ENCODE peak calls at places on chromosomes 4 and X, in ten cellular contexts. F, G, Q, E, S, T, N, M, B and A are unnamed samples.

GRCh38 chr4:38190717-38191178 is 230.6 kb downstream of the PTTG2 start:
- DNase-seq in F (no peak), G (no peak), Q (peak), E (no peak), S (no peak), T (no peak), N (peak), M (peak), B (no peak), A (no peak)

GRCh38 chrX:33211356-33212254 is at the start of gene DMD:
- DNase-seq in F (no peak), G (peak), Q (peak), E (peak), S (no peak), T (no peak), N (peak), M (peak), B (no peak), A (peak)

GRCh38 chr4:181863846-181864245 is 379.4 kb upstream of the TENM3 start:
- DNase-seq in F (no peak), G (no peak), Q (no peak), E (no peak), S (no peak), T (no peak), N (peak), M (no peak), B (no peak), A (no peak)

GRCh38 chr4:88283661-88284377 is 542 bp downstream of the PPM1K start:
- DNase-seq in F (peak), G (peak), Q (peak), E (no peak), S (peak), T (peak), N (peak), M (peak), B (peak), A (peak)

GRCh38 chr4:3676907-3677495 is 89.2 kb upstream of the ADRA2C start:
- DNase-seq in F (no peak), G (no peak), Q (no peak), E (no peak), S (no peak), T (no peak), N (no peak), M (no peak), B (no peak), A (no peak)

GRCh38 chr4:1105067-1105466 is 8.3 kb downstream of the RNF212 start:
- DNase-seq in F (no peak), G (no peak), Q (no peak), E (no peak), S (no peak), T (no peak), N (no peak), M (no peak), B (no peak), A (no peak)

GRCh38 chrX:18961686-18962085 is 22.2 kb downstream of the PHKA2 start:
- DNase-seq in F (no peak), G (no peak), Q (no peak), E (no peak), S (no peak), T (no peak), N (peak), M (no peak), B (no peak), A (no peak)

GRCh38 chrX:20056704-20057103 is 60.0 kb downstream of the MAP7D2 start:
- DNase-seq in F (no peak), G (no peak), Q (no peak), E (no peak), S (no peak), T (no peak), N (no peak), M (peak), B (no peak), A (no peak)

GRCh38 chrX:17072726-17073125 is 126.3 kb downstream of the REPS2 start:
- DNase-seq in F (no peak), G (no peak), Q (no peak), E (no peak), S (no peak), T (no peak), N (no peak), M (no peak), B (no peak), A (no peak)

GRCh38 chr4:81982846-81983540 is 390.8 kb downstream of the HNRNPD start:
- DNase-seq in F (no peak), G (no peak), Q (no peak), E (no peak), S (no peak), T (no peak), N (no peak), M (no peak), B (no peak), A (no peak)

GRCh38 chr4:56990109-56990508 is 11.4 kb downstream of the POLR2B start:
- DNase-seq in F (no peak), G (no peak), Q (no peak), E (no peak), S (no peak), T (no peak), N (peak), M (no peak), B (no peak), A (no peak)

GRCh38 chr4:158013858-158014257 is 159.0 kb downstream of the GASK1B start:
- DNase-seq in F (no peak), G (no peak), Q (no peak), E (no peak), S (no peak), T (no peak), N (peak), M (no peak), B (no peak), A (no peak)

GRCh38 chrX:135516376-135516775 is 4.1 kb upstream of the INTS6L start:
- DNase-seq in F (no peak), G (no peak), Q (no peak), E (no peak), S (no peak), T (no peak), N (no peak), M (peak), B (no peak), A (no peak)

GRCh38 chr4:5489260-5489659 is 219.1 kb downstream of the EVC2 start:
- DNase-seq in F (no peak), G (no peak), Q (no peak), E (no peak), S (no peak), T (no peak), N (no peak), M (no peak), B (no peak), A (no peak)

GRCh38 chr4:142579483-142579882 is 266.6 kb downstream of the INPP4B start:
- DNase-seq in F (no peak), G (no peak), Q (no peak), E (no peak), S (no peak), T (no peak), N (no peak), M (peak), B (no peak), A (no peak)

GRCh38 chr4:133403913-133404312 is 254.8 kb downstream of the PCDH10 start:
- DNase-seq in F (no peak), G (no peak), Q (no peak), E (no peak), S (no peak), T (no peak), N (no peak), M (no peak), B (no peak), A (no peak)

GRCh38 chrX:138026211-138026610 is 460.3 kb downstream of the ZIC3 start:
- DNase-seq in F (no peak), G (no peak), Q (no peak), E (no peak), S (no peak), T (no peak), N (no peak), M (no peak), B (no peak), A (no peak)

DNA sequence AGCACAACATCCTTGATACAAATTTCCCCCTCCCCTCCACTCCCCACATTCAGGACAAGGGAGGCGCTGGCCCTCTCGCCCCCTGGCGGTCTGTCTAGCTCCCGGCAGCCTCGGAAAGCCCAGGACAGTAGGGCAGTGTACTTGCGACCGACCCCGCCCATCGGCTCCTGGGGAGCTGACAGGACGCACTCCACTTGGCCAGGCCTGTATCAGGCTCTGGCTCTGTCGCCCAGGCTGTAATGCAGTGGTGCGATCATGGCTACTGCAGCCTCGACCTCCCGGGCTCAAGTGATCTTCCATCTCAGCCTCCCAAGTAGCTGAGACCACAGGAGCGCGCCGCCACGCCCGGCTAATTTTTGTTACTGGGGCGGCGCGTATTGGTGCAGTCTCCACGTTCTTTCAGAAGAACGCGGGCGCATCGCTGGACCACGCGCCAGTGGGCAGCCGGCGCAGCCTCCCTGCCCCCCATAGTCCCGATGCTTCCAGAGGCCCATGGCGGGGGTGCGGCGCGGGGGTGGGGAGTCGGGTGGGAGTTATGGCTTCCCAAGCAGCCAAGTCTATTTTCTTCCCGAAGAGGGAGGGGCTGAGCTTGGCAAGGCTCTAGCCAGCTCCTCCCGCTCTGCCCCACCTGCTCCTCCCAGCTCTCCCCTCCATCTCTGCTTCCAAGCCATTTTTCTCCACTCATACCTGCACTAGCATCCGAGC is 7.8 kb upstream of the AKAP14 start:
- DNase-seq in F (peak), G (peak), Q (peak), E (no peak), S (peak), T (peak), N (peak), M (peak), B (peak), A (no peak)
- TF ChIP-seq CTCF in F (peak), G (peak), Q (peak), E (peak), S (peak), T (peak), N (peak), M (peak), B (peak), A (peak)

DNA sequence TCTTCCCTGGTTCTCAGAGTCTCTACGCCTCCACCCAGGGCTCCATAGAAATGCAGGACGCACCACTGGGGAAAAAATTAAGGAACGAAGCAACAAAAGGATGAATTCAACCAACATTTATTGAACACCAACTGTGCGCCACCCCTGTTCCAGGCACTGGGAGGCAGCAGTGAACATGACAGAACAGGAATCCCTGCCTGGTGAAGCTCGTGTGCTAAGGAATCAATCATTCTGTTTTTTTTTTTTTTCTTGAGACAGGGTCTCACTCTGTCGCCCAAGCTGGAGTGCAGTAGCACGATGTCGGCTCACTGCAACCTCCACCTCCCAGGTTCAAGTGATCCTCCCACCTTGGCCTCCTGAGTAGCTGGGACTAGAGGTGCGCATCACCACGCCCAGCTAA is 1.9 kb upstream of the FTSJ1 start:
- DNase-seq in F (no peak), G (no peak), Q (no peak), E (no peak), S (no peak), T (no peak), N (no peak), M (peak), B (no peak), A (no peak)
- TF ChIP-seq CTCF in F (no peak), G (no peak), Q (no peak), E (peak), S (no peak), T (peak), N (peak), M (peak), B (no peak), A (no peak)

GRCh38 chr4:183447646-183448045 is 3.2 kb downstream of the CDKN2AIP start:
- DNase-seq in F (no peak), G (no peak), Q (no peak), E (no peak), S (no peak), T (no peak), N (no peak), M (no peak), B (no peak), A (no peak)

GRCh38 chr4:183441276-183441675 is 3.2 kb upstream of the CDKN2AIP start:
- DNase-seq in F (no peak), G (no peak), Q (no peak), E (no peak), S (no peak), T (no peak), N (no peak), M (no peak), B (no peak), A (no peak)

GRCh38 chr4:183444953-183445543 is 612 bp downstream of the CDKN2AIP start:
- DNase-seq in F (no peak), G (peak), Q (peak), E (no peak), S (peak), T (no peak), N (peak), M (no peak), B (no peak), A (no peak)

GRCh38 chr4:183443609-183444148 is 757 bp upstream of the CDKN2AIP start:
- DNase-seq in F (no peak), G (no peak), Q (no peak), E (peak), S (peak), T (no peak), N (peak), M (no peak), B (peak), A (peak)

DNA sequence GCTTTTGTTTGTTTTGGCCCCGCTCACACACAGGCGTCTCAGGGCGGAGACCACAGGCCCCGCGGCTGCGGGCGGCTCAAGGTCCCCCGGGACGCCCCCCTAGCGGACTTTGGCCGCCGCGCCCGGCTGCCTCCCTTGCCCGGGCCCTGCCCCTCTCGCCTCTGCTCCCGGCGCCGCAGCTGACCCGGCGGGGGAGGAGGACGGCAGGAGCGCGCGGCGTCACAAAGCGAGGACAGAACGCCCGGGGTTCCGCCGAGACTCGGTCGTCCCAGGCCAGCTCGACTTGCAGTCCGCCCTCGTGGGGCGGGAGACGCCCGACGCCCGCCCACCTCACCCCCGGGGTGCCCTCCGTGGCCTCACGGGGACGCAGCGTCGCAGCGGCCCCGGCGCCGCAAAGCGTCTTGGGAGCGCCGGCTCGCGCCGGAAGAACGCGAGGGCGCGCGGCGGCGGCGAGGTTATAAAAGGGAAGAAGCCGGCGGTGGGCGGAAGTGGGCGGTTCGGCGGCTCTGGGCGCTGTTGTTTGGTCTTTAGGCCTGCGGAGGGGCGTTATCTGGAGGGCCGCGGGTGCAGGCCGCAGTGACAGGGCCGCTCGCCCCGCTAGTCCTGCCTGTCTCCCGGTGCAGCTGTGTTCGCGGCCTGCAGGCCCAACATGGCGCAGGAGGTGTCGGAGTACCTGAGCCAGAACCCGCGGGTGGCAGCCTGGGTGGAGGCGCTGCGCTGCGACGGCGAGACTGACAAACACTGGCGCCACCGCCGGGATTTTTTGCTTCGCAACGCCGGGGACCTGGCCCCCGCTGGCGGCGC is at the start of gene CDKN2AIP:
- DNase-seq in F (peak), G (peak), Q (peak), E (peak), S (peak), T (peak), N (peak), M (peak), B (peak), A (peak)
- TF ChIP-seq CTCF in F (no peak), G (no peak), Q (peak), E (peak), S (peak), T (no peak), N (no peak), M (peak), B (no peak), A (no peak)

GRCh38 chrX:154321624-154322023 is 26.0 kb downstream of the TKTL1 start:
- DNase-seq in F (no peak), G (no peak), Q (peak), E (no peak), S (peak), T (no peak), N (no peak), M (no peak), B (no peak), A (no peak)
- TF ChIP-seq CTCF in F (no peak), G (no peak), Q (no peak), E (no peak), S (no peak), T (no peak), N (peak), M (no peak), B (no peak), A (no peak)

GRCh38 chr4:89868999-89869589 is 25.6 kb upstream of the MMRN1 start:
- DNase-seq in F (no peak), G (no peak), Q (no peak), E (no peak), S (no peak), T (no peak), N (peak), M (no peak), B (no peak), A (no peak)
- TF ChIP-seq CTCF in F (peak), G (no peak), Q (peak), E (peak), S (peak), T (peak), N (peak), M (peak), B (peak), A (peak)

DNA sequence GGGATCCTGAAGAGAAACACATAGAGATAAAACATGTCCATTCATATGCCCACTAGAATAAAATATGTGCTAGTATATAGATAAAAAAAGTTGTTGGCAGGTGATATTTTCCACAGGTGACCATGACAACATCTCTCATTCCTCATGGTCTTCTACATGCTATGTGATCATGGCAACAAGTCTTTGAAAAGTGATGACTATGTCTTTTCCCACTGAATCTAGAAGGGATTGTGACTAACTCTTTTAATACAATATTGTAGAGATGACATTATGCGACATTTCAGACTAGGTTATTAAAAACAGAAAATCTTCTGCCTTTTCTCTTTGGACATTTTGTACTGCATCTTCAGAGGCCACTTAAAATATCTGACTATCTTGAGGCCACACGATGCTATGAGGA is 126.0 kb upstream of the GABRA2 start:
- DNase-seq in F (no peak), G (no peak), Q (no peak), E (no peak), S (no peak), T (no peak), N (no peak), M (no peak), B (no peak), A (no peak)
- TF ChIP-seq CTCF in F (no peak), G (no peak), Q (no peak), E (no peak), S (no peak), T (no peak), N (no peak), M (no peak), B (no peak), A (no peak)

GRCh38 chr4:126047114-126047513 is 732.4 kb downstream of the FAT4 start:
- DNase-seq in F (no peak), G (no peak), Q (no peak), E (no peak), S (no peak), T (no peak), N (no peak), M (no peak), B (no peak), A (no peak)

GRCh38 chr4:126046081-126046614 is 731.4 kb downstream of the FAT4 start:
- DNase-seq in F (no peak), G (no peak), Q (no peak), E (no peak), S (no peak), T (no peak), N (no peak), M (no peak), B (no peak), A (no peak)

GRCh38 chr4:126057371-126057770 is 742.6 kb downstream of the FAT4 start:
- DNase-seq in F (no peak), G (no peak), Q (no peak), E (no peak), S (no peak), T (no peak), N (no peak), M (no peak), B (no peak), A (no peak)

GRCh38 chr4:126051709-126052424 is 737.1 kb downstream of the FAT4 start:
- DNase-seq in F (no peak), G (no peak), Q (peak), E (peak), S (no peak), T (no peak), N (peak), M (no peak), B (no peak), A (no peak)
- TF ChIP-seq CTCF in F (no peak), G (no peak), Q (no peak), E (peak), S (peak), T (no peak), N (peak), M (no peak), B (no peak), A (no peak)